ENCODE peak calls at places on chromosomes 12 and 14, in six cellular contexts. K is NCI-H774, P is GM20000, B is stromal cell of bone marrow, J is endodermal cell, U is midbrain. Q is an unnamed sample.

GRCh38 chr14:54808326-54809161 is 94.1 kb downstream of the GCH1 start:
- DNase-seq in K (no peak), P (no peak), B (no peak), J (no peak), U (no peak), Q (no peak)

GRCh38 chr12:49553512-49554088 is 14.3 kb downstream of the MCRS1 start:
- DNase-seq in K (peak), P (peak), B (no peak), J (peak), U (no peak), Q (no peak)

GRCh38 chr12:92574046-92574783 is 128.6 kb upstream of the PLEKHG7 start:
- DNase-seq in K (peak), P (no peak), B (no peak), J (peak), U (no peak), Q (peak)

GRCh38 chr12:81520064-81520945 is 238.8 kb downstream of the PPFIA2 start:
- DNase-seq in K (peak), P (no peak), B (no peak), J (no peak), U (no peak), Q (no peak)

GRCh38 chr12:113803829-113804140 is 162.3 kb downstream of the RBM19 start:
- DNase-seq in K (no peak), P (no peak), B (no peak), J (no peak), U (no peak), Q (no peak)

GRCh38 chr12:113591480-113591971 is 119.9 kb upstream of the LHX5 start:
- DNase-seq in K (peak), P (peak), B (no peak), J (peak), U (no peak), Q (peak)

GRCh38 chr12:15209782-15210181 is 11.4 kb downstream of the RERG start:
- DNase-seq in K (no peak), P (no peak), B (peak), J (no peak), U (no peak), Q (no peak)

GRCh38 chr14:31025335-31026075 is at the start of gene AP4S1:
- DNase-seq in K (no peak), P (peak), B (no peak), J (peak), U (peak), Q (peak)

GRCh38 chr12:105233045-105233905 is 2.7 kb downstream of the APPL2 start:
- DNase-seq in K (no peak), P (no peak), B (no peak), J (no peak), U (peak), Q (no peak)

GRCh38 chr14:55418411-55418810 is 6.8 kb upstream of the ATG14 start:
- DNase-seq in K (no peak), P (no peak), B (no peak), J (no peak), U (no peak), Q (no peak)

GRCh38 chr14:67502867-67503266 is 14.3 kb upstream of the TMEM229B start:
- DNase-seq in K (no peak), P (no peak), B (no peak), J (no peak), U (no peak), Q (no peak)

GRCh38 chr14:23562822-23563472 is 4.6 kb downstream of the AP1G2 start:
- DNase-seq in K (peak), P (peak), B (no peak), J (peak), U (peak), Q (peak)

GRCh38 chr14:72970058-72970630 is 43.9 kb downstream of the DCAF4 start:
- DNase-seq in K (no peak), P (no peak), B (no peak), J (no peak), U (no peak), Q (no peak)

GRCh38 chr14:76846331-76847047 is 20.3 kb downstream of the LRRC74A start:
- DNase-seq in K (no peak), P (no peak), B (no peak), J (no peak), U (no peak), Q (no peak)

GRCh38 chr12:96466939-96467751 is 22.2 kb upstream of the CFAP54 start:
- DNase-seq in K (peak), P (no peak), B (no peak), J (no peak), U (no peak), Q (no peak)

GRCh38 chr12:101620762-101621133 is 26.0 kb downstream of the MYBPC1 start:
- DNase-seq in K (no peak), P (no peak), B (no peak), J (no peak), U (no peak), Q (no peak)

GRCh38 chr12:124411291-124411878 is 116.5 kb downstream of the RFLNA start:
- DNase-seq in K (no peak), P (no peak), B (peak), J (peak), U (no peak), Q (no peak)

GRCh38 chr12:39230086-39230485 is 212.8 kb downstream of the KIF21A start:
- DNase-seq in K (no peak), P (no peak), B (no peak), J (no peak), U (no peak), Q (no peak)

GRCh38 chr12:114213055-114213561 is 192.8 kb downstream of the TBX5 start:
- DNase-seq in K (peak), P (no peak), B (no peak), J (peak), U (no peak), Q (no peak)

GRCh38 chr12:65653321-65653720 is 171.0 kb upstream of the HMGA2 start:
- DNase-seq in K (no peak), P (no peak), B (no peak), J (no peak), U (no peak), Q (no peak)

GRCh38 chr12:95815635-95816212 is 25.2 kb upstream of the NTN4 start:
- DNase-seq in K (peak), P (peak), B (no peak), J (no peak), U (peak), Q (no peak)